ENCODE peak calls at places on chromosomes 2 and 18, in four cellular contexts. One of them, this sample, is unnamed.

GRCh38 chr2:126720647-126721046 is 64.7 kb downstream of the GYPC start:
- DNase-seq in A549: no peak
- DNase-seq in GM12878: no peak
- DNase-seq in K562: no peak
- DNase-seq in this sample: no peak

GRCh38 chr2:168278424-168278888 is 31.1 kb upstream of the STK39 start:
- DNase-seq in GM12878: no peak
- DNase-seq in K562: no peak
- DNase-seq in A549: no peak
- DNase-seq in this sample: peak; percentile 39

GRCh38 chr2:30776831-30777652 is 30.2 kb downstream of the CAPN13 start:
- DNase-seq in A549: no peak
- DNase-seq in K562: no peak
- DNase-seq in GM12878: no peak
- DNase-seq in this sample: no peak

GRCh38 chr2:199018826-199019225 is 438.9 kb downstream of the SATB2 start:
- DNase-seq in GM12878: no peak
- DNase-seq in K562: no peak
- DNase-seq in A549: no peak
- DNase-seq in this sample: no peak

GRCh38 chr2:5695641-5696350 is 3.6 kb downstream of the SOX11 start:
- DNase-seq in GM12878: no peak
- DNase-seq in K562: no peak
- DNase-seq in A549: no peak
- DNase-seq in this sample: no peak

GRCh38 chr18:37535968-37536367 is 29.6 kb downstream of the CELF4 start:
- DNase-seq in A549: no peak
- DNase-seq in GM12878: no peak
- DNase-seq in K562: no peak
- DNase-seq in this sample: no peak

GRCh38 chr2:27010139-27010538 is 22.6 kb upstream of the TMEM214 start:
- DNase-seq in GM12878: no peak
- DNase-seq in A549: no peak
- DNase-seq in K562: peak; percentile 44
- DNase-seq in this sample: no peak

GRCh38 chr2:133843551-133843950 is 275.3 kb upstream of the NCKAP5 start:
- DNase-seq in GM12878: no peak
- DNase-seq in A549: no peak
- DNase-seq in K562: no peak
- DNase-seq in this sample: no peak

GRCh38 chr2:61763605-61764034 is 90.2 kb downstream of the FAM161A start:
- DNase-seq in K562: peak; percentile 51
- DNase-seq in A549: peak; percentile 62
- DNase-seq in GM12878: no peak
- DNase-seq in this sample: peak; percentile 85

GRCh38 chr2:75523313-75524275 is 37.1 kb downstream of the EVA1A start:
- DNase-seq in K562: no peak
- DNase-seq in GM12878: peak; percentile 44
- DNase-seq in A549: peak; percentile 54
- DNase-seq in this sample: peak; percentile 78

GRCh38 chr18:75410611-75411010 is 16.9 kb downstream of the SMIM21 start:
- DNase-seq in K562: no peak
- DNase-seq in GM12878: no peak
- DNase-seq in A549: no peak
- DNase-seq in this sample: no peak

GRCh38 chr18:23887035-23887434 is 127.5 kb upstream of the TTC39C start:
- DNase-seq in A549: no peak
- DNase-seq in K562: no peak
- DNase-seq in GM12878: no peak
- DNase-seq in this sample: no peak

GRCh38 chr2:10026940-10027569 is 16.3 kb upstream of the KLF11 start:
- DNase-seq in K562: no peak
- DNase-seq in A549: no peak
- DNase-seq in GM12878: no peak
- DNase-seq in this sample: no peak

GRCh38 chr18:36375118-36375517 is 77.6 kb downstream of the FHOD3 start:
- DNase-seq in A549: no peak
- DNase-seq in GM12878: no peak
- DNase-seq in K562: no peak
- DNase-seq in this sample: no peak

GRCh38 chr2:179393481-179393880 is 128.8 kb upstream of the SESTD1 start:
- DNase-seq in GM12878: no peak
- DNase-seq in A549: no peak
- DNase-seq in K562: no peak
- DNase-seq in this sample: no peak

GRCh38 chr2:55014962-55015939 is 35.0 kb downstream of the RTN4 start:
- DNase-seq in K562: no peak
- DNase-seq in GM12878: no peak
- DNase-seq in A549: peak; percentile 71
- DNase-seq in this sample: peak; percentile 54

GRCh38 chr18:11167778-11168177 is 18.4 kb upstream of the PIEZO2 start:
- DNase-seq in A549: no peak
- DNase-seq in K562: no peak
- DNase-seq in GM12878: no peak
- DNase-seq in this sample: no peak

GRCh38 chr2:224038049-224038829 is 847 bp downstream of the SERPINE2 start:
- DNase-seq in A549: peak; percentile 62
- DNase-seq in K562: no peak
- DNase-seq in GM12878: no peak
- DNase-seq in this sample: no peak

GRCh38 chr2:230861564-230862255 is 3.0 kb upstream of the ITM2C start:
- DNase-seq in GM12878: no peak
- DNase-seq in K562: no peak
- DNase-seq in A549: no peak
- DNase-seq in this sample: no peak

DNA sequence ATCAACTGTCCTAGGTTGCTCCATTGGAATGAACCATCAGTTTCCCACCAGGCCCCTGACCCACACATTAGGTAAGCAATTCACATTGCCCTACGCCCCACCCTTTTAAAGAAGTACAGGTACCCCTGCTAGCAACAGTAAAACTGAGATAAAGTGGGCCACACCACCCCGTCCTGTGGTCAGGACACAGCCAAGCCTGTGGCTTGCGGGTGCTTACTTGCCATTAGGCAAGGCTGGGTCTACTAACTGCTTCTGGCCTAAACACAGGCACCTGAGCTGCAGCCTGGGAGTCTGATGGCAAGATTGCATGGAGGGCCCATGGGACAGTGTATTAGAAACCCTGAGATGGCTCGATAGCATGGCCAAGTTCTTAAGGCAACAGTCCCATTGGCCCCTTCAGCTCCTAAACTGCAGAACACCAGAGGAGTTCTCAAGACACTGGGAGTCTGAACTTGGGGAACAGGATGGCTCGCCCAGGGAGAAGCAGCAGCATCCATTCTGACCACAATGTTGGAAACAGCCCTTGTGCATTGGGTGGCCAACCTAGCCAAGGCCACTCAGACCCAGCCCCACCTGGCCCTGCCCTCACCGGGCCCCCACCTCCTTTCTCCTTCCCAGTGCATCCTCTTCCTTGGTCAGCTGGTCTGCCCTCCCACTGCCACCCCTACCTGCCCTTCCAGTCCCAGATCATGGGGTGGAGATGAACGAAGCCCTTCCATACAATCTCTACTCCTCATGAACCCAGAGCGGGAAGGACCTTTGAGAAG is 177.1 kb downstream of the TNS1 start:
- DNase-seq in A549: no peak
- DNase-seq in GM12878: no peak
- DNase-seq in K562: no peak
- DNase-seq in this sample: no peak
- TF ChIP-seq MAX in A549: no peak
- TF ChIP-seq MAX in GM12878: no peak
- TF ChIP-seq MAX in K562: no peak
- TF ChIP-seq MAX in this sample: no peak

GRCh38 chr18:67545681-67546080 is 29.2 kb upstream of the DSEL start:
- DNase-seq in K562: no peak
- DNase-seq in GM12878: no peak
- DNase-seq in A549: no peak
- DNase-seq in this sample: no peak
- TF ChIP-seq MAX in K562: no peak
- TF ChIP-seq MAX in GM12878: no peak
- TF ChIP-seq MAX in A549: no peak
- TF ChIP-seq MAX in this sample: no peak

DNA sequence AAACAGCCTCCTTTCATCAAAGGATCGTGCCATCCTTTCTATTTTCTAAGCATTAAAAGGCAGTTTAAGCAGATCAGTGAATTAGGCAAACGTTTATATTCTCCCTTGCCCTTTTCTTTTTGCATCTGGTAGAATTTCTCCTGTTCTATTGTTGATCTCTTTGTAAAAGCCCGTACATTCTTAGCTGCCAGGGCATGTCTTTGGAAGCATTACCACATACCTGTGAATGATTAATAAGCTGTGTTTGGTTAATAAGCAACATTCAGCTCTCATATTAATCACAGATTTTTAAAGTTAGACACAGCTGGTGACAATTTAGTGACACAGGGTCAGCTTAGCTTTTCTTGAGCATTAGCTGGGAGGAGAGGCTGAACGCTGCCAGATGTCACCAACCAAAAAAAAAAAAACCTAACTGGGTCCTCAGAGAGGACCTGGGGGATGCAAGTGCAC is 33.8 kb upstream of the CYP1B1 start:
- DNase-seq in GM12878: no peak
- DNase-seq in A549: peak; percentile 45
- DNase-seq in K562: no peak
- DNase-seq in this sample: no peak
- TF ChIP-seq MAX in GM12878: no peak
- TF ChIP-seq MAX in A549: no peak
- TF ChIP-seq MAX in K562: no peak
- TF ChIP-seq MAX in this sample: no peak

GRCh38 chr2:95208101-95208500 is 780 bp downstream of the ZNF892 start:
- DNase-seq in K562: no peak
- DNase-seq in GM12878: no peak
- DNase-seq in A549: no peak
- DNase-seq in this sample: no peak
- TF ChIP-seq MAX in K562: no peak
- TF ChIP-seq MAX in GM12878: no peak
- TF ChIP-seq MAX in A549: no peak
- TF ChIP-seq MAX in this sample: no peak

DNA sequence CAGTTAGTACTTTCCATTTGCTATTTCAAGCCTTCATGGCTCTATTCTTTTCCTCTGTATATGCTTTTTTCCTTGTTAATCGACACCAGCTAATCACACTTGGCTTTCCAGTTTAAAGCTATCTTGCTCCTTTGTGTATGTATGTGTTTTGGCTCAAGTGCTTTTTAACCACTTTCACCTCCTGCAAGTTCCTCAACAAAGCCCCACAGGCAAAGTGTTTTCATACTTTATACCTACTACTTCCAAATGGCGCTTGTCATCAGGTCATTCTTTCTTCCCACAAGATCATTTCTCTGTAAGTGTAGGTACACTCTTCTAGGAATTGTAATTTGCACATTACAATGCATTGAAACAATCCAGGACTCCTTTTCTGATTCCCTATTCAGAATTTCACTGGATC is 64.0 kb upstream of the FIGN start:
- DNase-seq in A549: no peak
- DNase-seq in GM12878: no peak
- DNase-seq in K562: no peak
- DNase-seq in this sample: no peak
- TF ChIP-seq MAX in A549: no peak
- TF ChIP-seq MAX in GM12878: no peak
- TF ChIP-seq MAX in K562: no peak
- TF ChIP-seq MAX in this sample: no peak

DNA sequence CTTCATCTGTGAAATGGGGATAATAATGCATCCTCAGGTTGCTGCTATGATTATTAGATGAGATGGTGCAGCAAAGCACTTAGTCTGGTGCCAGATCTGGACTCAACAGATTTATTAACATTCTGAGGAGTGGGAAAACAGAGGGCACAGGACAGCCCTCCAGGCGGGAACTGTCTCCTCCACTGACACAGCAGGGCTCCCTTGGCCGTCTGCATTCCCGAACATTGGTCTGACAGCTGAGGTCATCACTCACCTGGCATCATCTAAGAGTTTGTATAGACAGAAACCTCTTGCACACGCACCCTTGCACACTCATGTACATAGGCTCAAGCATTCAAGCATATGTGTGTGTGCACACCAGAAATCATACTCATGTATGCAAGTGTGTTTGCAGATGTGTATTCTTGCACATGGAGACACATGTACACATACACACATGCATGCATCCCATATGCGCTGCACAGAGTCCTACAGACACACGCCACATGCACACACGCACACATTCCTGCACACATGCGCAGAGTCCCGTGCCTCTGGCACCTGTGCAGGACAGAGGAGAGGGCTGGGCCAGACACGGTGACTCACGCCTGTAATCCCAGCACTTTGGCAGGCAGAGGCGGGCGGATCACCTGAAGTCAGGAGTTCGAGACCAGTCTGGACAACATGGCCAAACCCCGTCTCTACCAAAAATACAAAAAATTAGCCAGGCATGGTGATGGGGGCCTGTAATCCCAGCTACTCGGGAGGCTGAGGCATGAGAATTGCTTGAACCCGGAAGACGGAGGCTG is 173.3 kb upstream of the GLI2 start:
- DNase-seq in A549: no peak
- DNase-seq in GM12878: no peak
- DNase-seq in K562: no peak
- DNase-seq in this sample: no peak
- TF ChIP-seq MAX in A549: no peak
- TF ChIP-seq MAX in GM12878: no peak
- TF ChIP-seq MAX in K562: no peak
- TF ChIP-seq MAX in this sample: no peak